ENCODE peak calls at places on chromosomes 6 and 20, in five cellular contexts. Y, J, W, T and D are unnamed samples.
A peak's percentile ranks its signal among the peaks of the same experiment; 100 is the strongest.

GRCh38 chr20:58389324-58389967 is 417 bp downstream of the VAPB start:
- DNase-seq in Y (peak; percentile 26), J (no peak), W (no peak), T (peak; percentile 39), D (peak; percentile 48)

GRCh38 chr6:106133040-106133439 is 46.9 kb downstream of the PRDM1 start:
- DNase-seq in Y (no peak), J (no peak), W (no peak), T (no peak), D (no peak)

GRCh38 chr20:52191132-52191435 is 495 bp downstream of the ZFP64 start:
- DNase-seq in Y (no peak), J (no peak), W (no peak), T (no peak), D (no peak)

GRCh38 chr6:57252975-57253374 is 30.9 kb upstream of the RAB23 start:
- DNase-seq in Y (no peak), J (no peak), W (no peak), T (no peak), D (no peak)

GRCh38 chr20:42531675-42531985 is 658.1 kb downstream of the PTPRT start:
- DNase-seq in Y (no peak), J (no peak), W (no peak), T (no peak), D (no peak)

GRCh38 chr6:33860706-33861474 is 57.1 kb upstream of the MLN start:
- DNase-seq in Y (no peak), J (no peak), W (no peak), T (no peak), D (peak; percentile 41)

GRCh38 chr6:138499303-138499991 is at the start of gene NHSL1:
- DNase-seq in Y (peak; percentile 84), J (no peak), W (no peak), T (no peak), D (no peak)

GRCh38 chr6:36660771-36661471 is 17.6 kb upstream of the CDKN1A start:
- DNase-seq in Y (no peak), J (peak; percentile 90), W (no peak), T (no peak), D (no peak)

GRCh38 chr6:5809471-5809870 is 197.3 kb downstream of the NRN1 start:
- DNase-seq in Y (no peak), J (no peak), W (no peak), T (no peak), D (peak; percentile 54)

GRCh38 chr6:3277251-3277650 is 18.5 kb downstream of the PSMG4 start:
- DNase-seq in Y (no peak), J (no peak), W (no peak), T (no peak), D (no peak)

GRCh38 chr6:70166088-70166958 is 136.6 kb downstream of the COL9A1 start:
- DNase-seq in Y (peak; percentile 8), J (peak; percentile 60), W (no peak), T (peak; percentile 78), D (no peak)

GRCh38 chr6:111552241-111552744 is 53.4 kb downstream of the TRAF3IP2 start:
- DNase-seq in Y (no peak), J (peak; percentile 74), W (peak; percentile 96), T (peak; percentile 46), D (no peak)

GRCh38 chr6:98971303-98971702 is 23.6 kb upstream of the FBXL4 start:
- DNase-seq in Y (no peak), J (no peak), W (no peak), T (no peak), D (no peak)

GRCh38 chr6:149856256-149856994 is 7.7 kb downstream of the LRP11 start:
- DNase-seq in Y (no peak), J (no peak), W (no peak), T (no peak), D (no peak)

GRCh38 chr6:44176935-44177509 is 18.4 kb downstream of the CAPN11 start:
- DNase-seq in Y (no peak), J (no peak), W (no peak), T (no peak), D (peak; percentile 64)

GRCh38 chr6:34661379-34661778 is 35.2 kb downstream of the ILRUN start:
- DNase-seq in Y (no peak), J (no peak), W (no peak), T (no peak), D (no peak)

GRCh38 chr6:18171861-18172260 is 16.6 kb downstream of the KDM1B start:
- DNase-seq in Y (no peak), J (no peak), W (no peak), T (no peak), D (no peak)

GRCh38 chr6:113854531-113855499 is 2.3 kb upstream of the MARCKS start:
- DNase-seq in Y (peak; percentile 44), J (peak; percentile 94), W (no peak), T (peak; percentile 96), D (no peak)

GRCh38 chr20:3679749-3680700 is 1.8 kb downstream of the ADAM33 start:
- DNase-seq in Y (no peak), J (peak; percentile 90), W (no peak), T (no peak), D (no peak)

GRCh38 chr6:111358454-111358853 is 124.6 kb downstream of the REV3L start:
- DNase-seq in Y (no peak), J (no peak), W (no peak), T (no peak), D (no peak)

GRCh38 chr20:46220808-46221207 is 87.5 kb downstream of the CDH22 start:
- DNase-seq in Y (no peak), J (no peak), W (no peak), T (peak; percentile 93), D (no peak)

GRCh38 chr6:75563032-75563431 is 38.6 kb upstream of the SENP6 start:
- DNase-seq in Y (peak; percentile 37), J (no peak), W (no peak), T (peak; percentile 42), D (no peak)

GRCh38 chr6:36127462-36128016 is 2.8 kb upstream of the MAPK13 start:
- DNase-seq in Y (peak; percentile 77), J (peak; percentile 71), W (peak; percentile 41), T (no peak), D (no peak)

GRCh38 chr6:24844903-24845302 is 46.2 kb upstream of the ARMH2 start:
- DNase-seq in Y (no peak), J (no peak), W (no peak), T (no peak), D (no peak)

GRCh38 chr6:149963212-149963461 is 606 bp upstream of the ULBP1 start:
- DNase-seq in Y (no peak), J (no peak), W (peak; percentile 4), T (no peak), D (peak; percentile 14)

DNA sequence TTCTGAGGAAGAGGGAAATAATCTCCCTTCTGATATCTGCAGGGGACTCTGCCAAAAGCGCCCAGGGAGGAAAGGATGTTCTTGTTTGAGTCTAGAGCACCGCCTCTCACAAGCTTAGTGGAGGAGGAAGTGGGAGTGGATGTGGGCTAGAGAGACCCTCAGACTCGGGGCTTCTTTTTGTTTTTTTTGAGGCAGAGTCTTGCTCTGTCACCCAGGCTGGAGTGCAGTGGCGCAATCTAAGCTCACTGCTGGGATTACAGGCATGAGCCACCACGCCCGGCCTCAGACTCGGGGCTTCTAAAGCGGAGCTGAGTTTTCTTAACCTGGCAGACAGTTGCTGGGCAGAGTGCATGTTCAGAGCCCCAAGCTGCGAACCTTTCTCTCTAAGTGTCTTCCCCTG is 310.8 kb downstream of the BMP7 start:
- DNase-seq in Y (no peak), J (no peak), W (no peak), T (no peak), D (no peak)
- H3K4me3 ChIP-seq in Y (no peak overlapping the region), J (no peak overlapping the region), W (no peak overlapping the region), T (no peak overlapping the region), D (no peak overlapping the region)

GRCh38 chr6:148526145-148526544 is 183.5 kb downstream of the SASH1 start:
- DNase-seq in Y (no peak), J (no peak), W (no peak), T (no peak), D (no peak)

GRCh38 chr6:148525453-148525852 is 182.8 kb downstream of the SASH1 start:
- DNase-seq in Y (no peak), J (no peak), W (no peak), T (no peak), D (no peak)

GRCh38 chr6:148524509-148524908 is 181.9 kb downstream of the SASH1 start:
- DNase-seq in Y (no peak), J (no peak), W (no peak), T (no peak), D (no peak)

GRCh38 chr6:148523551-148523950 is 180.9 kb downstream of the SASH1 start:
- DNase-seq in Y (no peak), J (no peak), W (no peak), T (no peak), D (no peak)

GRCh38 chr6:148524976-148525375 is 182.3 kb downstream of the SASH1 start:
- DNase-seq in Y (no peak), J (no peak), W (no peak), T (no peak), D (no peak)
- H3K4me3 ChIP-seq in Y (no peak overlapping the region), J (no peak overlapping the region), W (peak overlapping the region; percentile 23), T (no peak overlapping the region), D (no peak overlapping the region)

GRCh38 chr20:60295214-60295613 is 337.0 kb downstream of the CDH26 start:
- DNase-seq in Y (no peak), J (no peak), W (no peak), T (no peak), D (no peak)

GRCh38 chr20:60297649-60298048 is 339.4 kb downstream of the CDH26 start:
- DNase-seq in Y (no peak), J (no peak), W (no peak), T (no peak), D (no peak)

GRCh38 chr20:60294627-60295026 is 336.4 kb downstream of the CDH26 start:
- DNase-seq in Y (no peak), J (no peak), W (no peak), T (no peak), D (no peak)

GRCh38 chr20:60292001-60292520 is 333.8 kb downstream of the CDH26 start:
- DNase-seq in Y (no peak), J (no peak), W (no peak), T (no peak), D (no peak)
- H3K4me3 ChIP-seq in Y (no peak overlapping the region), J (no peak overlapping the region), W (no peak overlapping the region), T (no peak overlapping the region), D (no peak overlapping the region)

DNA sequence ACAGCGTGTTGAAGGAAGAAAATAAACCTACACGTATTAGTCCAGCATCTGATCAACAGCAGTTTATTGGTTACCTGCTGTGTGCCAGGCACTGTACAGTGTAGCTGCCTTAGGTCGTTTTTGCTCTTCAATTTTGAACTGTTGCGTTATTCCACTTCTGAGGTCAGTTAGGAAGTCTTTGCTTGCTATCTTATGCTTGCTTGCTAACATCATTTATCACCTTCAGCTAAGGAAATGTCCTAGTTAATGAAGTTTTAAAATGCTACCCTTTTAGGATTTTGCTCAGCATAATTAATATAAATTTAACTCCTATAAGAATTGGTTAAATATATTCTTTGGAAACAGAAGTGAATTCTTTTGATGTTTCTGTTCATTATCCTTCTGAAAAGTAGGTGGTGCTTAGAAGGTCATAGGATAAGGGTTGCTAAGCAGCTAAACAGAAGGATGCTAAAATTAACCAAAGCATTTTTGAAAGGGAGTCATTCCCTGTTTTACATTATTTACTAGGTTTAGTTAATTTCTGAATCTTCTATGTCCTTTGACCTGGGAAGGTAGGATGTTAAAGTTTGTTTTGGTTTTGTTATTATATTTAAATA is 3.4 kb downstream of the RREB1 start:
- DNase-seq in Y (no peak), J (no peak), W (no peak), T (no peak), D (no peak)
- H3K4me3 ChIP-seq in Y (peak overlapping the region; percentile 98), J (no peak overlapping the region), W (no peak overlapping the region), T (no peak overlapping the region), D (no peak overlapping the region)